ENCODE peak calls at places on chromosomes 11 and 22, in nine cellular contexts. Z, F, O, V, H, A, E, D and X are unnamed samples.
A peak's percentile ranks its signal among the peaks of the same experiment; 100 is the strongest.

GRCh38 chr11:123083623-123084029 is 21.7 kb upstream of the HSPA8 start:
- DNase-seq in Z (peak; percentile 99), F (peak; percentile 95), O (peak; percentile 98), V (peak; percentile 99), H (no peak), A (peak; percentile 80), E (peak; percentile 90), D (peak; percentile 12), X (peak; percentile 5)

GRCh38 chr11:68282141-68282860 is 10.5 kb upstream of the C11orf24 start:
- DNase-seq in Z (no peak), F (no peak), O (no peak), V (no peak), H (no peak), A (no peak), E (no peak), D (no peak), X (no peak)

GRCh38 chr22:30523646-30524489 is 18.4 kb upstream of the SEC14L4 start:
- DNase-seq in Z (peak; percentile 40), F (no peak), O (no peak), V (no peak), H (no peak), A (no peak), E (no peak), D (no peak), X (no peak)

GRCh38 chr22:35930933-35931332 is 97.7 kb downstream of the RBFOX2 start:
- DNase-seq in Z (peak; percentile 86), F (peak; percentile 60), O (peak; percentile 87), V (peak; percentile 86), H (no peak), A (no peak), E (no peak), D (no peak), X (no peak)

GRCh38 chr22:26017932-26018331 is 151.3 kb upstream of the SEZ6L start:
- DNase-seq in Z (no peak), F (no peak), O (no peak), V (no peak), H (no peak), A (no peak), E (no peak), D (no peak), X (no peak)

GRCh38 chr11:61972112-61972795 is 4.8 kb upstream of the FTH1 start:
- DNase-seq in Z (no peak), F (no peak), O (peak; percentile 97), V (no peak), H (no peak), A (no peak), E (no peak), D (no peak), X (no peak)

GRCh38 chr11:64864473-64865285 is 13.7 kb downstream of the EHD1 start:
- DNase-seq in Z (peak; percentile 94), F (peak; percentile 80), O (peak; percentile 88), V (peak; percentile 97), H (no peak), A (peak; percentile 87), E (peak; percentile 74), D (no peak), X (no peak)

GRCh38 chr11:133134561-133135173 is 397.6 kb downstream of the OPCML start:
- DNase-seq in Z (peak; percentile 25), F (no peak), O (peak; percentile 61), V (peak; percentile 19), H (no peak), A (no peak), E (no peak), D (peak; percentile 69), X (no peak)

GRCh38 chr22:34068011-34068410 is 147.7 kb upstream of the LARGE1 start:
- DNase-seq in Z (no peak), F (no peak), O (no peak), V (no peak), H (no peak), A (no peak), E (no peak), D (no peak), X (no peak)

GRCh38 chr11:44950625-44951472 is at the start of gene TP53I11:
- DNase-seq in Z (peak; percentile 61), F (peak; percentile 44), O (peak; percentile 91), V (peak; percentile 57), H (no peak), A (peak; percentile 71), E (peak; percentile 72), D (peak; percentile 59), X (no peak)

GRCh38 chr22:23256986-23257888 is 76.9 kb downstream of the BCR start:
- DNase-seq in Z (peak; percentile 49), F (peak; percentile 28), O (no peak), V (peak; percentile 82), H (no peak), A (peak; percentile 85), E (peak; percentile 69), D (no peak), X (no peak)

GRCh38 chr11:67632175-67632981 is 2.6 kb upstream of the NUDT8 start:
- DNase-seq in Z (no peak), F (no peak), O (no peak), V (no peak), H (no peak), A (no peak), E (no peak), D (no peak), X (no peak)

GRCh38 chr11:78809931-78810481 is 235.3 kb upstream of the NARS2 start:
- DNase-seq in Z (no peak), F (no peak), O (no peak), V (peak; percentile 37), H (no peak), A (no peak), E (no peak), D (no peak), X (no peak)

GRCh38 chr11:28072321-28072720 is 35.6 kb downstream of the KIF18A start:
- DNase-seq in Z (peak; percentile 40), F (no peak), O (peak; percentile 68), V (peak; percentile 12), H (no peak), A (no peak), E (no peak), D (no peak), X (no peak)

GRCh38 chr11:61331636-61332035 is 1.3 kb downstream of the DDB1 start:
- DNase-seq in Z (no peak), F (no peak), O (no peak), V (no peak), H (no peak), A (no peak), E (no peak), D (no peak), X (no peak)

GRCh38 chr11:34235591-34236071 is 122.2 kb downstream of the ABTB2 start:
- DNase-seq in Z (no peak), F (no peak), O (no peak), V (no peak), H (no peak), A (no peak), E (no peak), D (no peak), X (no peak)

GRCh38 chr11:110565344-110565684 is 135.6 kb downstream of the FDX1 start:
- DNase-seq in Z (peak; percentile 14), F (no peak), O (peak; percentile 63), V (peak; percentile 26), H (no peak), A (no peak), E (no peak), D (no peak), X (no peak)

GRCh38 chr11:124586247-124586860 is 16.6 kb downstream of the OR8A1 start:
- DNase-seq in Z (peak; percentile 80), F (peak; percentile 27), O (peak; percentile 82), V (peak; percentile 67), H (no peak), A (peak; percentile 36), E (no peak), D (peak; percentile 61), X (no peak)

GRCh38 chr11:12871788-12872321 is 137.3 kb upstream of the RASSF10 start:
- DNase-seq in Z (peak; percentile 48), F (no peak), O (peak; percentile 23), V (peak; percentile 38), H (no peak), A (peak; percentile 47), E (no peak), D (no peak), X (no peak)

GRCh38 chr22:19526076-19526701 is 2.0 kb upstream of the CLDN5 start:
- DNase-seq in Z (no peak), F (no peak), O (no peak), V (no peak), H (no peak), A (no peak), E (no peak), D (no peak), X (no peak)

GRCh38 chr11:132402056-132402684 is 1031.8 kb downstream of the NTM start:
- DNase-seq in Z (peak; percentile 59), F (no peak), O (peak; percentile 30), V (no peak), H (peak; percentile 28), A (no peak), E (no peak), D (peak; percentile 45), X (no peak)

GRCh38 chr11:35618497-35619029 is 303 bp downstream of the FJX1 start:
- DNase-seq in Z (peak; percentile 41), F (no peak), O (peak; percentile 56), V (peak; percentile 38), H (no peak), A (no peak), E (no peak), D (peak; percentile 23), X (no peak)

GRCh38 chr11:15810079-15810478 is 546.3 kb downstream of the SOX6 start:
- DNase-seq in Z (no peak), F (no peak), O (no peak), V (no peak), H (no peak), A (no peak), E (no peak), D (no peak), X (no peak)

GRCh38 chr11:123570939-123571590 is 83.4 kb downstream of the SCN3B start:
- DNase-seq in Z (no peak), F (no peak), O (no peak), V (no peak), H (no peak), A (no peak), E (no peak), D (no peak), X (no peak)

GRCh38 chr11:41431784-41432183 is 27.7 kb downstream of the LRRC4C start:
- DNase-seq in Z (peak; percentile 4), F (no peak), O (no peak), V (no peak), H (no peak), A (no peak), E (no peak), D (no peak), X (no peak)

GRCh38 chr11:93219440-93219839 is 21.6 kb upstream of the SLC36A4 start:
- DNase-seq in Z (no peak), F (no peak), O (no peak), V (no peak), H (no peak), A (no peak), E (no peak), D (no peak), X (no peak)

GRCh38 chr11:66904055-66904454 is 47.2 kb downstream of the LRFN4 start:
- DNase-seq in Z (peak; percentile 27), F (no peak), O (no peak), V (peak; percentile 49), H (no peak), A (no peak), E (no peak), D (no peak), X (no peak)

GRCh38 chr11:114131366-114131963 is 72.0 kb downstream of the ZBTB16 start:
- DNase-seq in Z (no peak), F (no peak), O (no peak), V (no peak), H (peak; percentile 13), A (no peak), E (no peak), D (no peak), X (no peak)

GRCh38 chr11:74570266-74571061 is 21.9 kb upstream of the POLD3 start:
- DNase-seq in Z (peak; percentile 77), F (no peak), O (peak; percentile 73), V (peak; percentile 52), H (peak; percentile 1), A (no peak), E (peak; percentile 31), D (peak; percentile 9), X (peak; percentile 7)

GRCh38 chr11:70415642-70416395 is 17.5 kb downstream of the CTTN start:
- DNase-seq in Z (peak; percentile 47), F (peak; percentile 57), O (no peak), V (peak; percentile 36), H (no peak), A (no peak), E (no peak), D (no peak), X (no peak)

GRCh38 chr11:27807594-27807993 is 107.3 kb upstream of the BDNF start:
- DNase-seq in Z (peak; percentile 46), F (peak; percentile 30), O (no peak), V (peak; percentile 31), H (no peak), A (no peak), E (no peak), D (no peak), X (no peak)